ENCODE peak calls at places on chromosomes 13 and 19, in four cellular contexts. X is AG04450, U is thoracic aorta, D is right atrium auricular region. O is an unnamed sample.
A peak's percentile ranks its signal among the peaks of the same experiment; 100 is the strongest.

GRCh38 chr13:102399791-102400618 is 1.8 kb downstream of the FGF14 start:
- DNase-seq in D (no peak), X (no peak), U (no peak), O (no peak)

GRCh38 chr19:3634496-3635045 is 8.0 kb upstream of the CACTIN start:
- DNase-seq in D (no peak), U (no peak), X (no peak), O (no peak)

GRCh38 chr13:32728327-32728726 is 142.1 kb downstream of the PDS5B start:
- DNase-seq in X (no peak), D (no peak), U (no peak), O (no peak)

GRCh38 chr13:44350775-44351504 is 22.7 kb upstream of the SERP2 start:
- DNase-seq in U (no peak), X (no peak), D (no peak), O (no peak)

GRCh38 chr13:26228080-26228479 is 6.0 kb upstream of the RNF6 start:
- DNase-seq in X (no peak), D (no peak), U (no peak), O (no peak)

GRCh38 chr19:33676999-33677665 is 55.4 kb downstream of the CHST8 start:
- DNase-seq in U (no peak), X (no peak), D (no peak), O (no peak)

GRCh38 chr19:1151037-1151716 is 22.9 kb downstream of the SBNO2 start:
- DNase-seq in X (no peak), D (no peak), U (no peak), O (no peak)

GRCh38 chr13:51887441-51887840 is 25.7 kb downstream of the CCDC70 start:
- DNase-seq in U (no peak), D (no peak), X (no peak), O (no peak)

GRCh38 chr13:51583469-51583874 is 790 bp upstream of the WDFY2 start:
- DNase-seq in D (no peak), X (no peak), U (no peak), O (no peak)

GRCh38 chr13:46628622-46629365 is 75.8 kb downstream of the LRCH1 start:
- DNase-seq in D (no peak), U (no peak), X (no peak), O (no peak)
- H3K27ac ChIP-seq in D (no peak overlapping the region), U (no peak overlapping the region), X (no peak overlapping the region), O (no peak overlapping the region)

GRCh38 chr19:55101261-55101660 is 16.2 kb downstream of the PPP1R12C start:
- DNase-seq in D (no peak), X (no peak), U (no peak), O (no peak)

GRCh38 chr19:55098716-55099556 is 18.5 kb downstream of the PPP1R12C start:
- DNase-seq in X (no peak), D (no peak), U (no peak), O (no peak)

GRCh38 chr19:55097864-55098715 is 19.3 kb downstream of the PPP1R12C start:
- DNase-seq in U (no peak), X (no peak), D (no peak), O (no peak)

GRCh38 chr19:55103190-55103589 is 14.2 kb downstream of the PPP1R12C start:
- DNase-seq in D (no peak), U (no peak), X (no peak), O (no peak)

GRCh38 chr19:55099557-55100506 is 17.6 kb downstream of the PPP1R12C start:
- DNase-seq in U (no peak), X (no peak), D (no peak), O (no peak)
- TF ChIP-seq CTCF in U (no peak), X (no peak), D (peak; percentile 31), O (no peak)

GRCh38 chr19:4801085-4801619 is 9.6 kb downstream of the FEM1A start:
- DNase-seq in U (no peak), D (no peak), X (no peak), O (no peak)
- H3K27ac ChIP-seq in U (no peak overlapping the region), D (peak overlapping the region; percentile 80), X (no peak overlapping the region), O (peak overlapping the region; percentile 67)

DNA sequence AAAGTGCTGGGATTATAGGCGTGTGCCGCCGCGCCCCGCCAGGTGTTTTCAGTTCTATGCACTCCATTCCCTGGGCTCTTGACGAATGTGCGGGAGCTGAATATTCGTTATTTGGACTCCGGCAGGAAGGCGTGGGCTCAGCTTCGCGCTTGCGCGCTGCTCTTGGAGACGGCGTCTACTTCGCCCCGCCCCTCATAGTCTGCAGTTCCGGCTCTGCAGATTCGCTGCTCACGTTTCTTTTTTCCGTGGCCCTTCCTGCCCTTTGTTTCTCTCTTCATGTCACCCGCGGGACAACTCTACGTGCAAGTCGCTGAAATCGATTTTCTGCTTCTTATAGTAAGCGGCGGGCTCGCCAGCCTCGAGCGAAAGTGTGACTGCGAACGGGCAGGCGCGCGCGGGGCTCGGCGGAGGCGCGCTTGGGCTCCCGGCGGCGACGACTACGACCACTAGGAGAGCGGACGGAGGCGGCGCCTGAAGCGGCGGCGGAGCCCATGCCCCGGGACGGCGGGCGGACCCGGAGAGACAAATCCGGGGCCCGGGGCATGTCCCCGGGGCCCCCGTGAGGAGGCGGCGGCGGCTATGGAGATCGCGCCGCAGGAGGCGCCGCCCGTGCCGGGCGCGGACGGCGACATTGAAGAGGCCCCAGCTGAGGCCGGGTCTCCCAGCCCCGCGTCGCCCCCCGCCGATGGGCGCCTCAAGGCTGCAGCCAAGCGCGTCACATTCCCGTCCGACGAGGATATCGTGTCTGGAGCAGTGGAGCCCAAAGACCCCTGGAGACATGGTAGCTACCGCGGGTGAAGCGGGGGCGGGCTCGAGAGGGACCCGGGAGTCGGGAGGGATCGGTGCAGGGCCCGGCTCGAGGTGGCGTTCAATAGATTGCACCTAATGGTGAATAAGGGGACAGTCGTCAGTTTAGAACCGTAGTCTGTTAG is at the start of gene PPP1R37:
- DNase-seq in D (peak; percentile 94), U (peak; percentile 75), X (peak; percentile 95), O (peak; percentile 95)
- TF ChIP-seq CTCF in D (peak; percentile 53), U (peak; percentile 47), X (peak; percentile 19), O (no peak)

DNA sequence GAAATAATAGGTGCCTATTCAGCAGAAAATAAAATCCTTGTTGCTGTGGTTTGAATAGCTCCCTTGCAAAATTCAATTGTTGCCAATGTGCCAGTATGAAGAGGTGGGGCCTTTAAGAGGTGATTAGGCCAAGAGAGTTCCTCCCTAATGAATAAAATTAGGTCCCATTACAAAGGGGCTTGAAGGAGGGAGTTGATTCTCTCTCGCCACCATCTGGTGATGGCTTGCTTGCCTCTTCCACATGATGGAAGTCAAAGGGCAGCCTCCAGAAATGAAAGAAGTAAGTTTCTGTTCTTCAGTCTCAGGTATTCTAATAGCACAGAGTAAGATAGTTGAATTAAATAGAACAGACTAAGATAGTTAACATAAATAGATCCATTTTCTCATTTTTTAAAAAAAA is 3.0 kb upstream of the EEF1AKMT1 start:
- DNase-seq in D (no peak), U (no peak), X (no peak), O (no peak)
- H3K27ac ChIP-seq in D (no peak overlapping the region), U (no peak overlapping the region), X (no peak overlapping the region), O (no peak overlapping the region)

DNA sequence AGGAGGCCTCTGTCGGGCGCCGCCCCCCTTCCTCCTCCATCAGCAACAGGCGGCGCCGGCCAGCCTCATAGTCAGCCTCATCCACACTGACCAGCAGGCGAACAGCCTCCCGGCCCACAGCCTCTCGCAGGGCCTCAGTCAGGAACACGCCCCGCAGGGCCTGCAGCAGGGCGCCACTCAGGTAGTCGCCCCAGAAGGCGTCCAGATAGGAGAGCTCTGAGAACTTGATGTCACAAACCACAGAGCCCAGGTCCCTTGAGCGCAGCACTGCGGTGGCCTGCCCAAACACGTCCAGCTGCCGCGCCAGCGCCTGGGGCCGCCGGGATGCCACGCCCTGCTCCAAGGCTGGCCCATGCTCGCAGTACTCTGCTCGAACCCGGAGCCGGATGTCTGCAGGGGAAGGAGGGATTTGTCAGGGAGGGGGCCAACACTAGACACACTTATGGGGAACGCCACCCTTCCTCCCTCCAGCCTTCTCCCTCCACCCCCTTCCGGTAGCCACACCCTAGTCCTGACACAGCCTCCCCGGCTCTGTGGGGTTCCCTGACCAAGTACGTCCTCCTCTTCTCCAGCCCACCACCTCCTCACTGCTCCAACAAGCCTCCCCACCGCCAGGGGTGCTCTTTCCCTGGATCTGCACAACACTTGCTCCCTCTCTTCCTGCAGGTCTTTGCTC is 17.9 kb downstream of the DEDD2 start:
- DNase-seq in U (no peak), X (no peak), D (no peak), O (peak; percentile 85)
- TF ChIP-seq CTCF in U (no peak), X (no peak), D (no peak), O (peak; percentile 49)

GRCh38 chr19:46878613-46879375 is 18.0 kb downstream of the ARHGAP35 start:
- DNase-seq in D (no peak), U (no peak), X (peak; percentile 66), O (no peak)

GRCh38 chr19:46880440-46880839 is 19.6 kb downstream of the ARHGAP35 start:
- DNase-seq in X (no peak), U (no peak), D (no peak), O (no peak)

GRCh38 chr19:46875234-46875633 is 14.4 kb downstream of the ARHGAP35 start:
- DNase-seq in X (no peak), D (no peak), U (no peak), O (no peak)

GRCh38 chr19:46872967-46873366 is 12.2 kb downstream of the ARHGAP35 start:
- DNase-seq in U (no peak), X (no peak), D (no peak), O (no peak)

DNA sequence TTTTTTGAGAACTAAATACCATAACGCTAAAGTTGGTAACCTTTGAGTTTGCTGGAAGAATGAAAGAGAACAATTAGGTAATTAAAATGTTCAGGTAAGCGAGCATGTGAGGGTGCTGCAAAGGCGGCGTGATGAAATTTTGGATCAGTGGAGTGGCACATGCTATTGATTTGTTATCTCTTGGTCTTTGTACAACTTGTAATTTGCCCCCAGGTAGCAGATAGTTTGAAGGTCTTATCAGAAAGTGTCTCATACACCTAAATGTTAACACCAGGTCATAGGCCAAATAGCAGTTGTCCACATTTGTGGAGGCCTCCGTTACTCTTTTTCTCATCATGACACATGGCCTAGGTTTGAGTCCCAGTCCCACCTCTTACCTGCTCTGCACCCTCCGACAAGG is 14.9 kb downstream of the ARHGAP35 start:
- DNase-seq in U (no peak), D (no peak), X (no peak), O (no peak)
- H3K27ac ChIP-seq in U (no peak overlapping the region), D (no peak overlapping the region), X (no peak overlapping the region), O (no peak overlapping the region)

GRCh38 chr19:10820173-10820572 is 15.8 kb downstream of the TMED1 start:
- DNase-seq in D (no peak), U (no peak), X (no peak), O (no peak)
- TF ChIP-seq CTCF in D (no peak), U (no peak), X (peak; percentile 22), O (no peak)

GRCh38 chr19:56966225-56966696 is 125.7 kb upstream of the PEG3 start:
- DNase-seq in U (no peak), X (no peak), D (no peak), O (no peak)
- H3K27ac ChIP-seq in U (no peak overlapping the region), X (no peak overlapping the region), D (no peak overlapping the region), O (no peak overlapping the region)